ENCODE peak calls at places on chromosomes 11 and 22, in five cellular contexts. One of them, this sample, is unnamed.

GRCh38 chr11:118609380-118610219 is 2.2 kb downstream of the PHLDB1 start:
- DNase-seq in HEK293T: no peak
- DNase-seq in fibroblast of lung: peak
- DNase-seq in hepatocyte: no peak
- DNase-seq in fibroblast of mammary gland: no peak
- DNase-seq in this sample: no peak

GRCh38 chr11:19558189-19558986 is 154.2 kb upstream of the NAV2 start:
- DNase-seq in HEK293T: no peak
- DNase-seq in fibroblast of lung: no peak
- DNase-seq in hepatocyte: no peak
- DNase-seq in fibroblast of mammary gland: no peak
- DNase-seq in this sample: no peak

GRCh38 chr11:207213-208176 is at the start of the genes BET1L and RIC8A:
- DNase-seq in HEK293T: peak
- DNase-seq in fibroblast of lung: peak
- DNase-seq in hepatocyte: peak
- DNase-seq in fibroblast of mammary gland: peak
- DNase-seq in this sample: peak

GRCh38 chr11:78773503-78773902 is 198.8 kb upstream of the NARS2 start:
- DNase-seq in HEK293T: no peak
- DNase-seq in fibroblast of lung: no peak
- DNase-seq in hepatocyte: no peak
- DNase-seq in fibroblast of mammary gland: no peak
- DNase-seq in this sample: no peak

GRCh38 chr11:76205252-76206076 is 838 bp downstream of the WNT11 start:
- DNase-seq in HEK293T: no peak
- DNase-seq in fibroblast of lung: no peak
- DNase-seq in hepatocyte: peak
- DNase-seq in fibroblast of mammary gland: no peak
- DNase-seq in this sample: no peak

GRCh38 chr11:103338621-103339484 is 229.6 kb downstream of the DYNC2H1 start:
- DNase-seq in HEK293T: no peak
- DNase-seq in fibroblast of lung: no peak
- DNase-seq in hepatocyte: peak
- DNase-seq in fibroblast of mammary gland: peak
- DNase-seq in this sample: no peak

GRCh38 chr22:45212306-45212709 is 28.4 kb downstream of the KIAA0930 start:
- DNase-seq in HEK293T: no peak
- DNase-seq in fibroblast of lung: peak
- DNase-seq in hepatocyte: peak
- DNase-seq in fibroblast of mammary gland: peak
- DNase-seq in this sample: no peak

GRCh38 chr11:85694385-85694980 is 8.5 kb upstream of the CCDC89 start:
- DNase-seq in HEK293T: peak
- DNase-seq in fibroblast of lung: peak
- DNase-seq in hepatocyte: peak
- DNase-seq in fibroblast of mammary gland: peak
- DNase-seq in this sample: peak

GRCh38 chr11:2800655-2801531 is 84.7 kb downstream of the CDKN1C start:
- DNase-seq in HEK293T: no peak
- DNase-seq in fibroblast of lung: no peak
- DNase-seq in hepatocyte: no peak
- DNase-seq in fibroblast of mammary gland: no peak
- DNase-seq in this sample: no peak

GRCh38 chr22:17961443-17961729 is 63.0 kb downstream of the MICAL3 start:
- DNase-seq in HEK293T: no peak
- DNase-seq in fibroblast of lung: no peak
- DNase-seq in hepatocyte: no peak
- DNase-seq in fibroblast of mammary gland: no peak
- DNase-seq in this sample: no peak

GRCh38 chr22:35552186-35552842 is 11.7 kb downstream of the RASD2 start:
- DNase-seq in HEK293T: peak
- DNase-seq in fibroblast of lung: no peak
- DNase-seq in hepatocyte: peak
- DNase-seq in fibroblast of mammary gland: peak
- DNase-seq in this sample: peak

GRCh38 chr11:11445441-11446185 is 92.6 kb upstream of the CSNK2A3 start:
- DNase-seq in HEK293T: no peak
- DNase-seq in fibroblast of lung: no peak
- DNase-seq in hepatocyte: no peak
- DNase-seq in fibroblast of mammary gland: no peak
- DNase-seq in this sample: no peak

GRCh38 chr11:313787-314547 is at the start of gene IFITM1:
- DNase-seq in HEK293T: no peak
- DNase-seq in fibroblast of lung: peak
- DNase-seq in hepatocyte: peak
- DNase-seq in fibroblast of mammary gland: peak
- DNase-seq in this sample: peak

GRCh38 chr11:4626207-4627105 is 10.8 kb upstream of the OR51D1 start:
- DNase-seq in HEK293T: peak
- DNase-seq in fibroblast of lung: peak
- DNase-seq in hepatocyte: peak
- DNase-seq in fibroblast of mammary gland: peak
- DNase-seq in this sample: peak

GRCh38 chr11:130099356-130099755 is 29.7 kb downstream of the APLP2 start:
- DNase-seq in HEK293T: no peak
- DNase-seq in fibroblast of lung: no peak
- DNase-seq in hepatocyte: no peak
- DNase-seq in fibroblast of mammary gland: no peak
- DNase-seq in this sample: no peak

GRCh38 chr11:64245401-64245796 is 1.3 kb downstream of the PPP1R14B start:
- DNase-seq in HEK293T: no peak
- DNase-seq in fibroblast of lung: no peak
- DNase-seq in hepatocyte: no peak
- DNase-seq in fibroblast of mammary gland: no peak
- DNase-seq in this sample: no peak